ENCODE peak calls at places on chromosomes 13 and 19, in four cellular contexts. P, Z, U and S are unnamed samples. For H3K27me3, the result is how much of the 10 kb centered on the place peaks cover.

GRCh38 chr19:33241530-33242101 is 16.0 kb upstream of the SLC7A10 start:
- DNase-seq in P (peak), Z (peak), U (no peak), S (peak)

GRCh38 chr13:23392313-23392712 is 41.2 kb downstream of the SACS start:
- DNase-seq in P (no peak), Z (no peak), U (no peak), S (no peak)

GRCh38 chr19:57267294-57267693 is 13.0 kb upstream of the ZNF460 start:
- DNase-seq in P (no peak), Z (peak), U (no peak), S (no peak)

GRCh38 chr13:35016362-35017148 is 74.5 kb downstream of the NBEA start:
- DNase-seq in P (peak), Z (peak), U (no peak), S (no peak)

GRCh38 chr19:27742041-27742440 is 1470.9 kb downstream of the UQCRFS1 start:
- DNase-seq in P (no peak), Z (no peak), U (no peak), S (peak)

GRCh38 chr13:52846567-52847321 is 1.7 kb downstream of the PCDH8 start:
- DNase-seq in P (peak), Z (no peak), U (no peak), S (peak)

GRCh38 chr19:6417713-6418561 is 6.7 kb downstream of the KHSRP start:
- DNase-seq in P (peak), Z (peak), U (no peak), S (no peak)

GRCh38 chr19:5484398-5485285 is 29.4 kb downstream of the ZNRF4 start:
- DNase-seq in P (peak), Z (no peak), U (no peak), S (no peak)

GRCh38 chr19:28297036-28297435 is 915.9 kb downstream of the UQCRFS1 start:
- DNase-seq in P (no peak), Z (no peak), U (no peak), S (no peak)

GRCh38 chr19:51503428-51503827 is 1.8 kb upstream of the SIGLEC12 start:
- DNase-seq in P (no peak), Z (no peak), U (no peak), S (no peak)

GRCh38 chr19:38463365-38463764 is 29.9 kb downstream of the RYR1 start:
- DNase-seq in P (no peak), Z (no peak), U (no peak), S (no peak)

GRCh38 chr19:38527466-38528136 is 90.2 kb downstream of the MAP4K1 start:
- DNase-seq in P (no peak), Z (no peak), U (no peak), S (no peak)

GRCh38 chr13:112245179-112245724 is 130.9 kb upstream of the SPACA7 start:
- DNase-seq in P (no peak), Z (no peak), U (no peak), S (no peak)

GRCh38 chr13:109884462-109884861 is 98.1 kb upstream of the IRS2 start:
- DNase-seq in P (no peak), Z (no peak), U (no peak), S (no peak)

GRCh38 chr13:99176309-99177276 is 24.1 kb upstream of the UBAC2 start:
- DNase-seq in P (peak), Z (peak), U (peak), S (peak)

GRCh38 chr19:1566392-1567115 is 1.6 kb downstream of the MEX3D start:
- DNase-seq in P (peak), Z (peak), U (no peak), S (peak)

GRCh38 chr13:48542581-48543341 is 9.9 kb upstream of the RCBTB2 start:
- DNase-seq in P (peak), Z (no peak), U (no peak), S (peak)

GRCh38 chr13:75870397-75870801 is 234.3 kb downstream of the LMO7 start:
- DNase-seq in P (peak), Z (peak), U (no peak), S (no peak)

GRCh38 chr13:102225892-102226291 is 176.0 kb downstream of the FGF14 start:
- DNase-seq in P (no peak), Z (no peak), U (no peak), S (no peak)

GRCh38 chr19:47609885-47610545 is 1.1 kb downstream of the BICRA start:
- DNase-seq in P (peak), Z (peak), U (peak), S (peak)

GRCh38 chr19:51131780-51132680 is 7.3 kb downstream of the SIGLEC9 start:
- DNase-seq in P (peak), Z (no peak), U (no peak), S (peak)

DNA sequence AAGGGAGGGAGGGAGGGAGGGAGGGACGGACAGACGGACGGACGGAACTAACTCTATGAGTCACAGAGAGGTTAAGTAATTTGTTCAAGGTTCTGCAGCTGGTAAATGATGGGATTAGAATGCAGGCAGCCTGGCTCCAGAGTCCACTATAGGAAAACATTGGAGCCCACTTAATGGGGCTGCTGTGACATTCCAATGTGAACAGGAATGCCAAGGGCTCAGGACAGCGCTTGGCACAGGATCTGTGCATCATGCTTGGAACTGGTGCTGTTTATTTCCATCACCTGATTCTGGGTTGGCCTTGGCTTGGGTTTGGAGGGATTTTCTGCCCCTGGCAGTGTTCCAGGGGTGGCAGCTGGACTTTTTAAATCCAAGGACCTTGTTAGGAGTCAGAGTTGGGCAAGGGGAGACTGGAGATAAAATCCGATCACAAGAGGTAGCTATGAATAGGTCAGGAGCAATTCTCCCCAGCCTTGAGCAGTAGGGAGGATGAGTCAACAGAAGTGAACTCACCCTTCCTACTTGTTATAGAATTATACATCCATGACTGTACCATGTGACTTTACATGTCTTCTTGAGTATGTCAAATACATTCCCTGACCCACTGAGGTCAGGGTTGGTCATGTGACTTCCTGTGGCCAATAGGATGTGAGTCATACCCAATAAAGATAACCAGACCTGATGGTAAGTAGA is 7.8 kb upstream of the HIF3A start:
- DNase-seq in P (no peak), Z (peak), U (no peak), S (no peak)
- H3K27ac ChIP-seq in P (no peak), Z (peak), U (no peak), S (no peak)

GRCh38 chr19:41925208-41926003 is 2.8 kb downstream of the ERFL start:
- DNase-seq in P (no peak), Z (no peak), U (no peak), S (no peak)

GRCh38 chr19:41926861-41927809 is 1.1 kb downstream of the ERFL start:
- DNase-seq in P (no peak), Z (no peak), U (no peak), S (no peak)

GRCh38 chr19:41927810-41928192 is 448 bp downstream of the ERFL start:
- DNase-seq in P (peak), Z (no peak), U (peak), S (no peak)

GRCh38 chr19:41924151-41925145 is 3.8 kb downstream of the ERFL start:
- DNase-seq in P (no peak), Z (no peak), U (no peak), S (no peak)

DNA sequence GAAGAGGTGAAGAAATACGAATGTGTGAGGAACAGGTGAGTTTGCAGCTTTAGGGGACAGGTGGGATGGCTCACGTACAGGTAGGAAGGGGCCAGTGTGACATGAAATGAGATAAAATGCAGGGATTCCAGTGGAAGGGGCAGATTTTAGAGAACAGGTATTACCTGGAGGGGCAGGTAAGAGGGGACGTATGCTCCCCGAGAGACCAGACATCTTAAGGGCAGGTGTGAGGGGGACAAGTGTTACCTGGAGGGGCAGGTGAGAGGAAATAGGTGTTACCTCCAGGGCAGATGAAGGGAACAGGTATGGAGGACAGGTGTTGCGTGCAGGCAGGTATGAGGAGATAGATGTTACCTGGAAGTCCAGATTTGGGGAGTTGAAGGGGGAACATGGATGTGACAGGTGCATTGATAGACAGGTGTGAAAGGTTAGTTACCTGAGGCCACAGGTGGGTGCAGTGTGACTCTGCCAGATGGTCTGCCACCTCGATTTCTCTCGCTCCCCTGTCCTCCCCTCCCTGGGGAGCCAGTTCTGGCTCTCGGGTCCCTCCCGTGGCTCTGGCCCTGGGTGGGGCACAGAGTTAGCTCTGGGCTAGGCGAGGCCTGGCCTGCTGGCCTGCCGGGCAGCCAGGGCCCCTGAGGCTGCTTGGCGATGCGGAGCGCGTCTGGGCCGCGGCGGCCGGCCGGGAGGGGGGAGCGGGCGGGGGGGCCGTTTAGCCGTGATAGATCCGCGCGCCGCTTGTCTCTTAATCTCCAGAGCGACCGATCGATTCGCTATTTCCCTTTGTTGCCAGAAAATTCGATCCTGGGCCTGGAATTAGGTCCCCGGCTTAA is 2.0 kb downstream of the ERFL start:
- DNase-seq in P (peak), Z (no peak), U (no peak), S (no peak)
- H3K27me3 ChIP-seq in P (half or more), Z (under half), U (under half), S (under half)

GRCh38 chr19:4059931-4060620 is 6.6 kb downstream of the ZBTB7A start:
- DNase-seq in P (no peak), Z (no peak), U (peak), S (peak)

GRCh38 chr19:4058696-4059492 is 7.8 kb downstream of the ZBTB7A start:
- DNase-seq in P (no peak), Z (no peak), U (no peak), S (peak)

GRCh38 chr19:4059493-4059880 is 7.2 kb downstream of the ZBTB7A start:
- DNase-seq in P (no peak), Z (no peak), U (no peak), S (peak)

GRCh38 chr19:4060621-4061177 is 6.0 kb downstream of the ZBTB7A start:
- DNase-seq in P (no peak), Z (no peak), U (no peak), S (peak)

GRCh38 chr19:4057913-4058695 is 8.6 kb downstream of the ZBTB7A start:
- DNase-seq in P (no peak), Z (peak), U (peak), S (peak)
- H3K27ac ChIP-seq in P (peak), Z (peak), U (peak), S (peak)

DNA sequence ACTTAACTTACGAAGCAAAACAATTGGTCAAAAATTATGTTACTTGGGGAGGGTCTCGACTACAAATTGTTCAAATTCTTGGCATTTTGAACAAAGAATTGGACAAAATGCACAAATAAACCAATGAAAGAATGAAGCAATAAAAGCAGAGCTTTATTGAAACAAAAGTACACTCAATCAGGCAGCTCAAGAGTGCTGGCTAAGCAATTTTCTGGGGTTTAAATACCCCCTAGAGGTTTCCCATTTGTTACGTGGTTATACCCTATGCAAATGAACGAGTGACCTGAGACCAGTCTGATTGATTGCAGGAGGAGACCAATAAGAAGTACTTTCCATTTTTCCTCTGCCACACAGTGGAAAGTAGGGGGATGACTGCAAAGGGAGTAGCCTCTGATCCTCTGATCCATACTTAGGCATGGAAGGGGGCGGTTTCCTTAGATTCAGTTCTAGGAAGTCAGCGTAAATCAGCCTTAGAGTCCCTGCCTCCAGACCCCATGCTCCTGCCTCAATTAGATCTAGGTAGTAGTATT is 228.6 kb downstream of the EFNB2 start:
- DNase-seq in P (no peak), Z (no peak), U (no peak), S (no peak)
- H3K27me3 ChIP-seq in P (under half), Z (under half), U (under half), S (under half)

GRCh38 chr13:90246946-90247345 is 1100.5 kb upstream of the MIR17HG start:
- DNase-seq in P (no peak), Z (no peak), U (no peak), S (no peak)
- H3K27ac ChIP-seq in P (no peak), Z (no peak), U (no peak), S (no peak)

GRCh38 chr19:30227661-30228112 is 144.5 kb upstream of the ZNF536 start:
- DNase-seq in P (peak), Z (peak), U (peak), S (peak)

GRCh38 chr19:30227071-30227621 is 145.0 kb upstream of the ZNF536 start:
- DNase-seq in P (peak), Z (no peak), U (no peak), S (no peak)

GRCh38 chr19:30224689-30225606 is 147.2 kb upstream of the ZNF536 start:
- DNase-seq in P (peak), Z (no peak), U (no peak), S (no peak)

GRCh38 chr19:30225615-30226463 is 146.3 kb upstream of the ZNF536 start:
- DNase-seq in P (peak), Z (no peak), U (no peak), S (no peak)

DNA sequence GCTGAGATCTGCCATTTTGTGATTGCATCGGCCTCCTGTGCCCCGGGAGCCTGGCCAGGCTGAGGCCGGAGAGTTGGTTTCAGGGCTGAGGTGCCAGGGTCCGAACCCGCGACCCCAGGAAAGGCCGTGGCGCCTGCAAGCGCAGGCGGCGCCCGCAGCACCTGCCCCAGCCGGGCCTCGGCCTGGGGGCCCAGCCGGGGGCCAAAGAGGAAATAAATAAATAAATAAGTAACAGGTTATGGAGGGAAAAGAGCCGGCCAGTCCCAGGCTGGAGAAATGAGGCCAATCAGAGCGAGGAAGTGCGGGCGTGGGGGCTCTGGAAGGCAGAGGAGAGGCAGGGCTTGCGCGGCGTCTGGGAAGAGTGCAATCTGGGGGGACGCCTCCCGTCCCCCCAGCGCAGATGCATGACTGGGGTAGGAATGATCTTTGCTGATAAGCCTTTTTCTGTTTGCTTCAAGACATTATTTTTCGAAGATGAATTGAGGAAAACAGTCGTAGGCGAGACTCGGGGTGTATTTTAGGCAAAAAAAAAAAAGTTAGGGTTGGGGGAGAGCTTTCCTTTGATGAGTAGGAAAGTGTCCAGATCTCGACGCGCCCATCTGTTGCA is 145.6 kb upstream of the ZNF536 start:
- DNase-seq in P (peak), Z (no peak), U (no peak), S (no peak)
- H3K27me3 ChIP-seq in P (half or more), Z (under half), U (half or more), S (half or more)

DNA sequence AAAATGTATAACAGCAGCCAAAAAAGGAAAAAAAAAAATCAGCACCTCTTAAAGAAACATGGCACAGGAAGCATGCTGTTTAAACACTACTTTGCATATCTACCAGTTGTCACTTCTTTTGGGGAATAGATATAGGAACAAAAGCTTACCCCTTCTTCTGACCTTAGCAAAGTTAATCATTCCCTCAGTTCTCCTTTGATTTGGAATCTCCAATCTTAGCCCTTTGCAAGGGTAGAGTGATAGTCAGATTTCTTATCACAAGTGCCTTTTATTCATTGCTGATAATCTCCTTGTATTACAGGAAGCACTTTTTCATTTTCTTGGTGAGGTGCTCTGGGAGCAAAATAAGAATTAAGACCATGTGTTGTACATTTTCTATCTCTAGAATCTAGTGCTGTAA is 1327.6 kb downstream of the OLFM4 start:
- DNase-seq in P (no peak), Z (no peak), U (no peak), S (no peak)
- H3K27ac ChIP-seq in P (peak), Z (no peak), U (no peak), S (no peak)

GRCh38 chr19:18117364-18117691 is 19.8 kb downstream of the MAST3 start:
- DNase-seq in P (no peak), Z (no peak), U (no peak), S (no peak)
- H3K27me3 ChIP-seq in P (under half), Z (under half), U (under half), S (under half)